ENCODE peak calls at places on chromosomes 5 and 9, in ten cellular contexts. One of them, this sample, is unnamed.

GRCh38 chr5:43039468-43040286 is 442 bp downstream of the ANXA2R start:
- DNase-seq in gastrocnemius medialis: peak; percentile 84
- DNase-seq in caudate nucleus: peak; percentile 71
- DNase-seq in T-helper 1 cell: peak; percentile 54
- DNase-seq in astrocyte of the spinal cord: peak; percentile 90
- DNase-seq in stimulated activated CD8-positive, alpha-beta memory T cell treated with anti-CD3 and anti-CD28 coated beads, Interleukin-4, amount 100 ng/mL, for 4 hours: no peak
- DNase-seq in ELR: peak; percentile 64
- DNase-seq in fibroblast of gingiva: peak; percentile 80
- DNase-seq in RWPE1: no peak
- DNase-seq in upper lobe of right lung: peak; percentile 81
- DNase-seq in this sample: peak; percentile 74

GRCh38 chr9:88387035-88387732 is 1.1 kb upstream of the SPIN1 start:
- DNase-seq in caudate nucleus: peak; percentile 52
- DNase-seq in stimulated activated CD8-positive, alpha-beta memory T cell treated with anti-CD3 and anti-CD28 coated beads, Interleukin-4, amount 100 ng/mL, for 4 hours: peak; percentile 4
- DNase-seq in RWPE1: no peak
- DNase-seq in upper lobe of right lung: peak; percentile 77
- DNase-seq in ELR: peak; percentile 62
- DNase-seq in gastrocnemius medialis: peak; percentile 21
- DNase-seq in astrocyte of the spinal cord: peak; percentile 57
- DNase-seq in fibroblast of gingiva: peak; percentile 15
- DNase-seq in T-helper 1 cell: no peak
- DNase-seq in this sample: peak; percentile 54

GRCh38 chr5:95870105-95870672 is 47.7 kb upstream of the GLRX start:
- DNase-seq in fibroblast of gingiva: no peak
- DNase-seq in T-helper 1 cell: no peak
- DNase-seq in upper lobe of right lung: no peak
- DNase-seq in gastrocnemius medialis: no peak
- DNase-seq in caudate nucleus: no peak
- DNase-seq in astrocyte of the spinal cord: peak; percentile 60
- DNase-seq in RWPE1: no peak
- DNase-seq in ELR: peak; percentile 78
- DNase-seq in stimulated activated CD8-positive, alpha-beta memory T cell treated with anti-CD3 and anti-CD28 coated beads, Interleukin-4, amount 100 ng/mL, for 4 hours: no peak
- DNase-seq in this sample: no peak

GRCh38 chr5:146878471-146879172 is at the start of gene PPP2R2B:
- DNase-seq in upper lobe of right lung: peak; percentile 68
- DNase-seq in ELR: peak; percentile 34
- DNase-seq in astrocyte of the spinal cord: peak; percentile 51
- DNase-seq in RWPE1: peak; percentile 23
- DNase-seq in caudate nucleus: peak; percentile 85
- DNase-seq in T-helper 1 cell: peak; percentile 45
- DNase-seq in stimulated activated CD8-positive, alpha-beta memory T cell treated with anti-CD3 and anti-CD28 coated beads, Interleukin-4, amount 100 ng/mL, for 4 hours: peak; percentile 18
- DNase-seq in gastrocnemius medialis: no peak
- DNase-seq in fibroblast of gingiva: no peak
- DNase-seq in this sample: no peak

GRCh38 chr9:5089737-5090136 is 95.7 kb downstream of the INSL6 start:
- DNase-seq in fibroblast of gingiva: no peak
- DNase-seq in stimulated activated CD8-positive, alpha-beta memory T cell treated with anti-CD3 and anti-CD28 coated beads, Interleukin-4, amount 100 ng/mL, for 4 hours: no peak
- DNase-seq in caudate nucleus: no peak
- DNase-seq in upper lobe of right lung: no peak
- DNase-seq in astrocyte of the spinal cord: no peak
- DNase-seq in gastrocnemius medialis: no peak
- DNase-seq in ELR: no peak
- DNase-seq in RWPE1: no peak
- DNase-seq in T-helper 1 cell: no peak
- DNase-seq in this sample: no peak

GRCh38 chr5:67437905-67438845 is 241.6 kb upstream of the CD180 start:
- DNase-seq in RWPE1: no peak
- DNase-seq in stimulated activated CD8-positive, alpha-beta memory T cell treated with anti-CD3 and anti-CD28 coated beads, Interleukin-4, amount 100 ng/mL, for 4 hours: no peak
- DNase-seq in upper lobe of right lung: no peak
- DNase-seq in caudate nucleus: no peak
- DNase-seq in gastrocnemius medialis: no peak
- DNase-seq in fibroblast of gingiva: peak; percentile 74
- DNase-seq in ELR: no peak
- DNase-seq in T-helper 1 cell: no peak
- DNase-seq in astrocyte of the spinal cord: no peak
- DNase-seq in this sample: no peak

GRCh38 chr9:114054191-114054690 is 23.9 kb downstream of the AMBP start:
- DNase-seq in T-helper 1 cell: no peak
- DNase-seq in RWPE1: no peak
- DNase-seq in upper lobe of right lung: peak; percentile 29
- DNase-seq in fibroblast of gingiva: no peak
- DNase-seq in gastrocnemius medialis: no peak
- DNase-seq in astrocyte of the spinal cord: no peak
- DNase-seq in stimulated activated CD8-positive, alpha-beta memory T cell treated with anti-CD3 and anti-CD28 coated beads, Interleukin-4, amount 100 ng/mL, for 4 hours: no peak
- DNase-seq in ELR: no peak
- DNase-seq in caudate nucleus: no peak
- DNase-seq in this sample: no peak

GRCh38 chr5:53549792-53550191 is 10.6 kb upstream of the NDUFS4 start:
- DNase-seq in gastrocnemius medialis: no peak
- DNase-seq in RWPE1: no peak
- DNase-seq in upper lobe of right lung: no peak
- DNase-seq in astrocyte of the spinal cord: no peak
- DNase-seq in T-helper 1 cell: no peak
- DNase-seq in ELR: peak; percentile 42
- DNase-seq in caudate nucleus: no peak
- DNase-seq in fibroblast of gingiva: no peak
- DNase-seq in stimulated activated CD8-positive, alpha-beta memory T cell treated with anti-CD3 and anti-CD28 coated beads, Interleukin-4, amount 100 ng/mL, for 4 hours: no peak
- DNase-seq in this sample: peak; percentile 45

GRCh38 chr9:90046317-90046861 is 441.6 kb downstream of the GADD45G start:
- DNase-seq in caudate nucleus: no peak
- DNase-seq in stimulated activated CD8-positive, alpha-beta memory T cell treated with anti-CD3 and anti-CD28 coated beads, Interleukin-4, amount 100 ng/mL, for 4 hours: no peak
- DNase-seq in upper lobe of right lung: no peak
- DNase-seq in RWPE1: no peak
- DNase-seq in astrocyte of the spinal cord: no peak
- DNase-seq in T-helper 1 cell: no peak
- DNase-seq in ELR: no peak
- DNase-seq in fibroblast of gingiva: no peak
- DNase-seq in gastrocnemius medialis: no peak
- DNase-seq in this sample: no peak

GRCh38 chr5:83911367-83911919 is 190.8 kb upstream of the HAPLN1 start:
- DNase-seq in upper lobe of right lung: no peak
- DNase-seq in fibroblast of gingiva: no peak
- DNase-seq in ELR: no peak
- DNase-seq in RWPE1: no peak
- DNase-seq in caudate nucleus: no peak
- DNase-seq in astrocyte of the spinal cord: no peak
- DNase-seq in stimulated activated CD8-positive, alpha-beta memory T cell treated with anti-CD3 and anti-CD28 coated beads, Interleukin-4, amount 100 ng/mL, for 4 hours: no peak
- DNase-seq in T-helper 1 cell: no peak
- DNase-seq in gastrocnemius medialis: no peak
- DNase-seq in this sample: no peak

GRCh38 chr5:54704341-54704740 is 186.8 kb downstream of the SNX18 start:
- DNase-seq in stimulated activated CD8-positive, alpha-beta memory T cell treated with anti-CD3 and anti-CD28 coated beads, Interleukin-4, amount 100 ng/mL, for 4 hours: no peak
- DNase-seq in upper lobe of right lung: no peak
- DNase-seq in caudate nucleus: no peak
- DNase-seq in fibroblast of gingiva: no peak
- DNase-seq in gastrocnemius medialis: no peak
- DNase-seq in RWPE1: no peak
- DNase-seq in T-helper 1 cell: no peak
- DNase-seq in ELR: no peak
- DNase-seq in astrocyte of the spinal cord: no peak
- DNase-seq in this sample: no peak

This sample was measured in RKO.